ENCODE peak calls at places on chromosome 12, in six cellular contexts. One of them, this sample, is unnamed.

GRCh38 chr12:132560421-132560830 is 50.0 kb downstream of the LRCOL1 start:
- DNase-seq in PC-9: no peak
- DNase-seq in Caco-2: no peak
- DNase-seq in tibial artery: no peak
- DNase-seq in GM06990: no peak
- DNase-seq in heart left ventricle: no peak
- DNase-seq in this sample: no peak

GRCh38 chr12:70994217-70994788 is 73.8 kb upstream of the PTPRR start:
- DNase-seq in PC-9: no peak
- DNase-seq in Caco-2: no peak
- DNase-seq in tibial artery: no peak
- DNase-seq in GM06990: no peak
- DNase-seq in heart left ventricle: no peak
- DNase-seq in this sample: no peak

GRCh38 chr12:5377997-5378596 is 53.8 kb upstream of the NTF3 start:
- DNase-seq in PC-9: peak; percentile 16
- DNase-seq in Caco-2: peak; percentile 59
- DNase-seq in tibial artery: no peak
- DNase-seq in GM06990: no peak
- DNase-seq in heart left ventricle: no peak
- DNase-seq in this sample: no peak

GRCh38 chr12:108468149-108468968 is 46.7 kb upstream of the FICD start:
- DNase-seq in PC-9: no peak
- DNase-seq in Caco-2: no peak
- DNase-seq in tibial artery: no peak
- DNase-seq in GM06990: no peak
- DNase-seq in heart left ventricle: no peak
- DNase-seq in this sample: no peak

GRCh38 chr12:120994059-120994458 is 15.7 kb downstream of the HNF1A start:
- DNase-seq in PC-9: no peak
- DNase-seq in Caco-2: no peak
- DNase-seq in tibial artery: no peak
- DNase-seq in GM06990: no peak
- DNase-seq in heart left ventricle: no peak
- DNase-seq in this sample: no peak

GRCh38 chr12:644818-645552 is 18.3 kb downstream of the NINJ2 start:
- DNase-seq in PC-9: no peak
- DNase-seq in Caco-2: no peak
- DNase-seq in tibial artery: no peak
- DNase-seq in GM06990: no peak
- DNase-seq in heart left ventricle: no peak
- DNase-seq in this sample: no peak

GRCh38 chr12:121214171-121214777 is 4.3 kb downstream of the P2RX4 start:
- DNase-seq in PC-9: peak; percentile 55
- DNase-seq in Caco-2: no peak
- DNase-seq in tibial artery: no peak
- DNase-seq in GM06990: no peak
- DNase-seq in heart left ventricle: no peak
- DNase-seq in this sample: no peak

GRCh38 chr12:65156366-65156831 is 13.0 kb upstream of the LEMD3 start:
- DNase-seq in PC-9: no peak
- DNase-seq in Caco-2: no peak
- DNase-seq in tibial artery: no peak
- DNase-seq in GM06990: peak; percentile 65
- DNase-seq in heart left ventricle: no peak
- DNase-seq in this sample: no peak

GRCh38 chr12:50545783-50546182 is 41.0 kb downstream of the DIP2B start:
- DNase-seq in PC-9: no peak
- DNase-seq in Caco-2: no peak
- DNase-seq in tibial artery: no peak
- DNase-seq in GM06990: no peak
- DNase-seq in heart left ventricle: no peak
- DNase-seq in this sample: no peak

GRCh38 chr12:48988030-48988649 is 10.0 kb downstream of the WNT1 start:
- DNase-seq in PC-9: no peak
- DNase-seq in Caco-2: peak; percentile 67
- DNase-seq in tibial artery: no peak
- DNase-seq in GM06990: no peak
- DNase-seq in heart left ventricle: peak; percentile 70
- DNase-seq in this sample: no peak

GRCh38 chr12:45948546-45948945 is 41.8 kb downstream of the SCAF11 start:
- DNase-seq in PC-9: no peak
- DNase-seq in Caco-2: no peak
- DNase-seq in tibial artery: no peak
- DNase-seq in GM06990: no peak
- DNase-seq in heart left ventricle: no peak
- DNase-seq in this sample: no peak

GRCh38 chr12:75820848-75821578 is 210.6 kb downstream of the PHLDA1 start:
- DNase-seq in PC-9: no peak
- DNase-seq in Caco-2: no peak
- DNase-seq in tibial artery: peak; percentile 66
- DNase-seq in GM06990: no peak
- DNase-seq in heart left ventricle: peak; percentile 62
- DNase-seq in this sample: no peak

GRCh38 chr12:28130625-28131598 is 59.3 kb upstream of the CCDC91 start:
- DNase-seq in PC-9: peak; percentile 62
- DNase-seq in Caco-2: no peak
- DNase-seq in tibial artery: peak; percentile 23
- DNase-seq in GM06990: no peak
- DNase-seq in heart left ventricle: peak; percentile 28
- DNase-seq in this sample: no peak

GRCh38 chr12:1425396-1425729 is 169.0 kb downstream of the FBXL14 start:
- DNase-seq in PC-9: no peak
- DNase-seq in Caco-2: no peak
- DNase-seq in tibial artery: no peak
- DNase-seq in GM06990: peak; percentile 15
- DNase-seq in heart left ventricle: no peak
- DNase-seq in this sample: no peak

GRCh38 chr12:34295366-34296142 is 273.3 kb downstream of the ALG10 start:
- DNase-seq in PC-9: no peak
- DNase-seq in Caco-2: peak; percentile 28
- DNase-seq in tibial artery: no peak
- DNase-seq in GM06990: no peak
- DNase-seq in heart left ventricle: peak; percentile 10
- DNase-seq in this sample: no peak

GRCh38 chr12:93751864-93752610 is 74.9 kb downstream of the CRADD start:
- DNase-seq in PC-9: no peak
- DNase-seq in Caco-2: no peak
- DNase-seq in tibial artery: no peak
- DNase-seq in GM06990: no peak
- DNase-seq in heart left ventricle: no peak
- DNase-seq in this sample: no peak

GRCh38 chr12:46379352-46379751 is 6.8 kb upstream of the SLC38A2 start:
- DNase-seq in PC-9: no peak
- DNase-seq in Caco-2: no peak
- DNase-seq in tibial artery: no peak
- DNase-seq in GM06990: no peak
- DNase-seq in heart left ventricle: no peak
- DNase-seq in this sample: no peak

GRCh38 chr12:44377443-44378160 is 498.5 kb downstream of the NELL2 start:
- DNase-seq in PC-9: no peak
- DNase-seq in Caco-2: no peak
- DNase-seq in tibial artery: no peak
- DNase-seq in GM06990: no peak
- DNase-seq in heart left ventricle: no peak
- DNase-seq in this sample: no peak
- H3K36me3 ChIP-seq in PC-9: no peaks in the 10 kb centered on the region
- H3K36me3 ChIP-seq in Caco-2: no peaks in the 10 kb centered on the region
- H3K36me3 ChIP-seq in tibial artery: peaks cover 5% of the 10 kb centered on the region
- H3K36me3 ChIP-seq in GM06990: no peaks in the 10 kb centered on the region
- H3K36me3 ChIP-seq in heart left ventricle: no peaks in the 10 kb centered on the region
- H3K36me3 ChIP-seq in this sample: no peaks in the 10 kb centered on the region

DNA sequence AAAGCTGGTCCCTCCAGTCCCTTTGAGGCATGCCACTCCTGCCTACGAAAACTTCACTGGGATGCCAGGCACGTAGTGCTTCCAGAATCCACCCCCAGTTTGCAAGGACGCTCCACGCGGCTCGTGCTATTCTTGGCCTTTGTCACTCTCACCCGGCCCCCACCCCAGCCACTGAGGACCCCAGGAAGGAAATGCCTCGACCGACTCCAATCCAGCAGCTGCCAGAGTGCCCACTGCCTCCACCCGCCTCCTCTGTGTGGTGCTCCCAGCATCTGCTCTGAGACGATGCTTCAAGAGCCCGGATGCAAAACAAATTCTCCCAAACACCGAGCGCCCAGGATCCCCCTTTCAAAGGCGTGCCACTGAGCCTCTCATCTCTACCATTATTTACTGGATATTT is 123.9 kb downstream of the RFLNA start:
- DNase-seq in PC-9: no peak
- DNase-seq in Caco-2: no peak
- DNase-seq in tibial artery: no peak
- DNase-seq in GM06990: no peak
- DNase-seq in heart left ventricle: no peak
- DNase-seq in this sample: no peak
- H3K36me3 ChIP-seq in PC-9: peaks cover 12% of the 10 kb centered on the region
- H3K36me3 ChIP-seq in Caco-2: peaks cover 3% of the 10 kb centered on the region
- H3K36me3 ChIP-seq in tibial artery: peaks cover 72% of the 10 kb centered on the region
- H3K36me3 ChIP-seq in GM06990: peaks cover 28% of the 10 kb centered on the region
- H3K36me3 ChIP-seq in heart left ventricle: peaks cover 81% of the 10 kb centered on the region
- H3K36me3 ChIP-seq in this sample: peaks cover 14% of the 10 kb centered on the region

GRCh38 chr12:114416028-114416427 is 10.1 kb upstream of the TBX5 start:
- DNase-seq in PC-9: no peak
- DNase-seq in Caco-2: no peak
- DNase-seq in tibial artery: no peak
- DNase-seq in GM06990: no peak
- DNase-seq in heart left ventricle: no peak
- DNase-seq in this sample: no peak
- H3K36me3 ChIP-seq in PC-9: no peaks in the 10 kb centered on the region
- H3K36me3 ChIP-seq in Caco-2: no peaks in the 10 kb centered on the region
- H3K36me3 ChIP-seq in tibial artery: no peaks in the 10 kb centered on the region
- H3K36me3 ChIP-seq in GM06990: no peaks in the 10 kb centered on the region
- H3K36me3 ChIP-seq in heart left ventricle: no peaks in the 10 kb centered on the region
- H3K36me3 ChIP-seq in this sample: no peaks in the 10 kb centered on the region

DNA sequence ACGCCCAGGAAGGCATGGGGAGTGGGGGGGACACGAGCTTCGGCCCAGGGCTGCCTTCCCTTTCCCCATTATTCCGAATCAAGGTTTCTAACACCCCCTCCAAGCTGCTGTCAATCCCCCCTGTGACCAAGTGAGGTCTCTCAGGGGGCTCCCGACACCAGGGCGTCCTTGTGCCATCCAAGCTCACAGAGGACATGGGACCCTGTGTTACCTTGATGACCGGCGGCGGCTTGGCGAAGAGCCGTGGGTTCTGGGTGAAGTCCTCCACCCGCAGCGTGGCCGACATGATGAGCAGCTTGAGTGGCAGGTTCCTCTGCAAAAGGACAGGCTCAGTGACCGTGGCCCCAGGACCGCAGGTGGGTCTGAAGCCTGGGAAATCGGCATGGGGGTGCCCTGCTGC is 20.3 kb downstream of the DHX37 start:
- DNase-seq in PC-9: no peak
- DNase-seq in Caco-2: no peak
- DNase-seq in tibial artery: no peak
- DNase-seq in GM06990: no peak
- DNase-seq in heart left ventricle: no peak
- DNase-seq in this sample: no peak
- H3K36me3 ChIP-seq in PC-9: no peaks in the 10 kb centered on the region
- H3K36me3 ChIP-seq in Caco-2: no peaks in the 10 kb centered on the region
- H3K36me3 ChIP-seq in tibial artery: peaks cover 99% of the 10 kb centered on the region
- H3K36me3 ChIP-seq in GM06990: peaks cover 48% of the 10 kb centered on the region
- H3K36me3 ChIP-seq in heart left ventricle: peaks cover 93% of the 10 kb centered on the region
- H3K36me3 ChIP-seq in this sample: peaks cover 37% of the 10 kb centered on the region

GRCh38 chr12:123358035-123358434 is 6.6 kb downstream of the SBNO1 start:
- DNase-seq in PC-9: no peak
- DNase-seq in Caco-2: no peak
- DNase-seq in tibial artery: no peak
- DNase-seq in GM06990: no peak
- DNase-seq in heart left ventricle: no peak
- DNase-seq in this sample: no peak

GRCh38 chr12:123356159-123356670 is 8.4 kb downstream of the SBNO1 start:
- DNase-seq in PC-9: no peak
- DNase-seq in Caco-2: no peak
- DNase-seq in tibial artery: no peak
- DNase-seq in GM06990: no peak
- DNase-seq in heart left ventricle: no peak
- DNase-seq in this sample: no peak

GRCh38 chr12:123351349-123351748 is 13.3 kb downstream of the SBNO1 start:
- DNase-seq in PC-9: no peak
- DNase-seq in Caco-2: no peak
- DNase-seq in tibial artery: no peak
- DNase-seq in GM06990: no peak
- DNase-seq in heart left ventricle: no peak
- DNase-seq in this sample: no peak

DNA sequence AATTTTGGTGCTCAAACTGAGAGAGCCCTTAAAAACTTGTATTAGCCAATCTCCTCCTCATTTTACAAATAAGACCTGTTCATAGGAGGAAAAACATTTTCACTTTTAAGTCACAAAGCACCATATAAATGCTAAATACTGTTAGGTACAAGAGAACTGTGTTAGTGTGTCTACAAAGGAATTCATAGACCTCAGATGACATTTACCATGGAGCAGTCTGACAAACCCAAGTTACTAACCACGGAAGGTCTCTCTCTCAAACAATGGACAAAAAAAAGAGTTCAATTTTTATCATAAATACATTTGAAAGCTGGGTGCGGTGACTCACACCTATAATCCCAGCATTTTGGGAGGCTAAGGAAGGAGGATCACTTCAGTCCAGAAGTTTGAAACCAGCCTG is 10.0 kb downstream of the SBNO1 start:
- DNase-seq in PC-9: no peak
- DNase-seq in Caco-2: no peak
- DNase-seq in tibial artery: no peak
- DNase-seq in GM06990: no peak
- DNase-seq in heart left ventricle: no peak
- DNase-seq in this sample: no peak
- H3K36me3 ChIP-seq in PC-9: no peaks in the 10 kb centered on the region
- H3K36me3 ChIP-seq in Caco-2: no peaks in the 10 kb centered on the region
- H3K36me3 ChIP-seq in tibial artery: peaks cover 14% of the 10 kb centered on the region
- H3K36me3 ChIP-seq in GM06990: no peaks in the 10 kb centered on the region
- H3K36me3 ChIP-seq in heart left ventricle: peaks cover 11% of the 10 kb centered on the region
- H3K36me3 ChIP-seq in this sample: peaks cover 2% of the 10 kb centered on the region

DNA sequence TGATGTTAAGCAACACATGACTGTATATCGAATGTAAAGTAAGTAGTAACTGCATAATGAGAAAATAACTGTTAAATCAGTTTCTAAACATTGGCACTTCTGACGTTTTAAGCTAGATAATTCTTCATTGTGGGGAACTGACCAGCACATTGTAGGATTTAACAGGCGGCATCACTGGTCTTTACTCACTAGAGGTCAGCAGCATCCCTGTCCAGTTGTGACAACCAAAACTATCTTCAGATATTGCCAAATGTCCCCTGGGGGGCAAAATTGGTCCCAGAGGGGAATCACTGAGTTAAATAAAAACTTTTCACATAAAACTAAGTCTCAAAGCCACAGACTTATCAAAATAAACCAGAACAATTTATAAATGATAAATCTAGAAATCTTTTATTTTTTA is 65.3 kb downstream of the BLTP3B start:
- DNase-seq in PC-9: no peak
- DNase-seq in Caco-2: no peak
- DNase-seq in tibial artery: no peak
- DNase-seq in GM06990: no peak
- DNase-seq in heart left ventricle: no peak
- DNase-seq in this sample: no peak
- H3K36me3 ChIP-seq in PC-9: no peaks in the 10 kb centered on the region
- H3K36me3 ChIP-seq in Caco-2: peaks cover 2% of the 10 kb centered on the region
- H3K36me3 ChIP-seq in tibial artery: peaks cover 57% of the 10 kb centered on the region
- H3K36me3 ChIP-seq in GM06990: no peaks in the 10 kb centered on the region
- H3K36me3 ChIP-seq in heart left ventricle: peaks cover 53% of the 10 kb centered on the region
- H3K36me3 ChIP-seq in this sample: peaks cover 2% of the 10 kb centered on the region

This sample was measured in HCT116.